ENCODE peak calls at places on chromosome 15, in nine cellular contexts. U, X, Q, T, A, L, W, Y and J are unnamed samples.

GRCh38 chr15:25178835-25179672 is 224.3 kb downstream of the SNRPN start:
- DNase-seq in L (no peak), Q (no peak), X (peak), U (no peak), A (no peak), T (no peak), Y (peak), W (no peak), J (peak)

GRCh38 chr15:64951777-64952418 is 37.8 kb downstream of the SPG21 start:
- DNase-seq in A (no peak), X (no peak), W (no peak), L (no peak), T (no peak), Q (no peak), Y (no peak), U (no peak), J (no peak)

GRCh38 chr15:33735637-33736247 is 232.6 kb upstream of the CHRM5 start:
- DNase-seq in U (no peak), X (no peak), A (peak), L (peak), Y (no peak), W (no peak), T (no peak), Q (peak), J (no peak)

GRCh38 chr15:59516655-59517461 is 78.9 kb downstream of the FAM81A start:
- DNase-seq in U (no peak), T (peak), L (no peak), X (no peak), A (no peak), W (no peak), Q (no peak), Y (no peak), J (no peak)

GRCh38 chr15:98160236-98160635 is 199.7 kb downstream of the ARRDC4 start:
- DNase-seq in X (no peak), W (no peak), Y (peak), U (no peak), T (peak), L (no peak), A (no peak), Q (no peak), J (peak)

GRCh38 chr15:91311986-91312385 is 211.9 kb downstream of the SV2B start:
- DNase-seq in Q (no peak), X (no peak), A (no peak), W (no peak), L (no peak), Y (no peak), T (no peak), U (no peak), J (no peak)

GRCh38 chr15:83973816-83974215 is 261.8 kb upstream of the GOLGA6L4 start:
- DNase-seq in Q (no peak), T (peak), Y (no peak), X (no peak), A (peak), L (peak), W (no peak), U (no peak), J (no peak)

GRCh38 chr15:73926191-73927002 is at the start of gene LOXL1:
- DNase-seq in U (peak), W (peak), L (peak), X (peak), Y (peak), Q (peak), T (no peak), A (peak), J (no peak)

GRCh38 chr15:63448261-63448660 is 56.1 kb upstream of the USP3 start:
- DNase-seq in L (no peak), Q (no peak), U (no peak), W (no peak), Y (peak), X (no peak), T (no peak), A (no peak), J (no peak)

GRCh38 chr15:52529289-52529929 is 729 bp upstream of the MYO5A start:
- DNase-seq in X (no peak), U (no peak), W (no peak), T (no peak), Q (peak), L (no peak), Y (no peak), A (no peak), J (no peak)

GRCh38 chr15:74961616-74962015 is 5.0 kb upstream of the RPP25 start:
- DNase-seq in Q (no peak), U (no peak), Y (no peak), A (no peak), W (no peak), L (no peak), T (no peak), X (no peak), J (no peak)

GRCh38 chr15:41904487-41905359 is 10.9 kb upstream of the SPTBN5 start:
- DNase-seq in X (no peak), T (peak), L (peak), Y (peak), Q (peak), W (no peak), A (peak), U (no peak), J (peak)

GRCh38 chr15:55914446-55914845 is 79.0 kb downstream of the NEDD4 start:
- DNase-seq in L (no peak), Y (no peak), T (no peak), A (no peak), U (no peak), X (no peak), W (no peak), Q (no peak), J (no peak)

GRCh38 chr15:70892912-70893560 is 410 bp downstream of the LRRC49 start:
- DNase-seq in U (no peak), Y (peak), T (no peak), W (no peak), X (no peak), A (peak), Q (no peak), L (peak), J (no peak)

GRCh38 chr15:70328137-70329115 is 230.7 kb upstream of the TLE3 start:
- DNase-seq in T (no peak), L (peak), W (peak), X (no peak), A (peak), Y (no peak), Q (no peak), U (peak), J (no peak)

GRCh38 chr15:74937226-74937601 is 659 bp downstream of the COX5A start:
- DNase-seq in W (no peak), Y (no peak), U (no peak), T (no peak), X (no peak), Q (no peak), A (no peak), L (no peak), J (no peak)

GRCh38 chr15:88574646-88575045 is 28.2 kb upstream of the DET1 start:
- DNase-seq in T (no peak), X (no peak), U (no peak), A (no peak), Y (no peak), L (no peak), Q (no peak), W (no peak), J (no peak)

GRCh38 chr15:82570721-82571519 is 30.7 kb upstream of the RPS17 start:
- DNase-seq in L (peak), U (no peak), X (no peak), W (no peak), A (peak), Y (no peak), T (no peak), Q (no peak), J (no peak)

GRCh38 chr15:26874774-26875475 is 8.1 kb downstream of the GABRA5 start:
- DNase-seq in L (no peak), Y (no peak), X (no peak), W (no peak), Q (no peak), U (no peak), A (no peak), T (no peak), J (no peak)

GRCh38 chr15:89093509-89093908 is 5.3 kb downstream of the ABHD2 start:
- DNase-seq in X (no peak), Y (no peak), W (no peak), L (no peak), Q (no peak), U (no peak), A (no peak), T (no peak), J (no peak)

GRCh38 chr15:78065284-78065872 is 12.1 kb downstream of the TBC1D2B start:
- DNase-seq in W (peak), Y (peak), Q (no peak), T (no peak), X (peak), U (peak), L (peak), A (peak), J (no peak)

GRCh38 chr15:80494311-80494710 is 90.1 kb downstream of the ARNT2 start:
- DNase-seq in A (peak), U (no peak), T (no peak), Q (no peak), Y (no peak), W (no peak), L (peak), X (no peak), J (no peak)

GRCh38 chr15:70127288-70127746 is 29.6 kb upstream of the TLE3 start:
- DNase-seq in L (peak), Y (no peak), A (no peak), U (no peak), Q (peak), X (no peak), T (no peak), W (peak), J (no peak)

GRCh38 chr15:64928626-64929220 is 17.0 kb downstream of the ANKDD1A start:
- DNase-seq in Q (no peak), X (no peak), T (no peak), A (no peak), U (no peak), Y (no peak), W (no peak), L (no peak), J (no peak)

GRCh38 chr15:83698294-83698693 is 44.4 kb downstream of the ADAMTSL3 start:
- DNase-seq in T (no peak), W (no peak), L (peak), A (peak), U (peak), X (peak), Q (no peak), Y (no peak), J (no peak)

GRCh38 chr15:92383528-92384326 is 10.0 kb upstream of the ST8SIA2 start:
- DNase-seq in A (peak), W (no peak), Y (no peak), U (no peak), X (no peak), Q (peak), T (peak), L (peak), J (no peak)
- TF ChIP-seq CTCF in A (peak), W (peak), Y (peak), U (no peak), X (peak), Q (peak), T (peak), L (peak), J (peak)

GRCh38 chr15:85579957-85580694 is 199.7 kb downstream of the AKAP13 start:
- DNase-seq in X (peak), Y (peak), U (peak), Q (no peak), L (peak), A (no peak), W (no peak), T (no peak), J (no peak)
- TF ChIP-seq CTCF in X (no peak), Y (no peak), U (no peak), Q (no peak), L (no peak), A (no peak), W (no peak), T (peak), J (no peak)

GRCh38 chr15:23648920-23649515 is 1.4 kb upstream of the MAGEL2 start:
- DNase-seq in X (no peak), T (no peak), W (no peak), A (no peak), Y (no peak), L (peak), Q (peak), U (no peak), J (no peak)
- TF ChIP-seq CTCF in X (peak), T (peak), W (peak), A (peak), Y (peak), L (peak), Q (peak), U (no peak), J (no peak)

GRCh38 chr15:68051109-68051508 is 3.0 kb upstream of the PIAS1 start:
- DNase-seq in W (no peak), T (no peak), A (no peak), Y (no peak), X (no peak), U (no peak), L (no peak), Q (no peak), J (no peak)
- TF ChIP-seq CTCF in W (no peak), T (peak), A (no peak), Y (no peak), X (no peak), U (no peak), L (no peak), Q (no peak), J (no peak)

GRCh38 chr15:43067717-43068461 is 37.9 kb downstream of the UBR1 start:
- DNase-seq in L (peak), U (no peak), Y (no peak), T (peak), A (peak), W (no peak), Q (peak), X (no peak), J (no peak)
- TF ChIP-seq CTCF in L (no peak), U (no peak), Y (no peak), T (no peak), A (no peak), W (no peak), Q (no peak), X (no peak), J (no peak)

DNA sequence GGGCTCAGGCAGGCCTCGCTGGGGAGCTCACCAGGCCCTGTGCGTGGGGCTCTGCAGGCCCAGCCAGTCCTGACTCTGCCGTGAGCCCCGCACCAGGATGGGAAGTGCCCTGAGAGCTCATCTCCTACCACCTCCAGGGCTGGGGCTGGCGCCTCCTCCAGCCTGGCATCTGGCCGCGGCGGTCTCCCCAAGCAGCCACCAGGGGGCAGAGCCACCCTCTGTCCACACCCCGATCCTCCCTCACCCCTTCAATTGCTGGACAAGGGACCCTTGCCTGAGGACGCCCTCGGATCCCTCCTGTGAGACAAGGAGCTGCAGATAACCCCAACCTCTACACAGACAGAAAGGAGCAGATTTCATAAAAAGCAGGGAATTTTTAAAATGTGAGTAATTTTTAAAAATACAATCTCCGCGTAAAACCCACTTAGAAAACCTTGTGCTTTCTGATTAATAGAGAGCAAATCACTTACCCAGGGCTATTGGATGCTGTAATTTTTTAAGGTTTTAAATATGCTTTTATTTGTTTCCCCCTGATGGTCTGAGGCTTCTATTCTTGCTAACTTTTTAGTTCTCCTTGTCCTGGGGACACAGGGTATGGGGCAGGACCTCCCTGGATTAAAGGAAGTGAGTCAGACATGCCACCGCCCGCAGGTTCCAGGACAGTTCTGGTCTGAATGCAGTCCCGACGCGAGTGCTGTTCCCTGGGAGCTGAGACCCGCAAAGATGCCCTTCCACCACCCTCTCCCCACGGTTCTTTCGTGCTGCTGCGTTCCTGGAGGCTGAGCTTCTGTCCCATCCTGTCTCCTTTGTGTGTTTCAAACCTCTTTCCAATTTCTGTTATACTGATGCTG is 52.3 kb upstream of the CHRNA7 start:
- DNase-seq in W (no peak), Y (peak), T (no peak), L (peak), Q (peak), U (no peak), A (peak), X (no peak), J (peak)
- TF ChIP-seq CTCF in W (peak), Y (peak), T (peak), L (peak), Q (peak), U (peak), A (peak), X (peak), J (peak)

GRCh38 chr15:40098489-40099261 is 10.0 kb downstream of the BMF start:
- DNase-seq in Q (no peak), A (peak), X (peak), L (peak), Y (peak), W (no peak), T (peak), U (peak), J (peak)
- TF ChIP-seq CTCF in Q (no peak), A (no peak), X (no peak), L (no peak), Y (no peak), W (no peak), T (no peak), U (no peak), J (no peak)

GRCh38 chr15:90231028-90232017 is 2.4 kb downstream of the CIB1 start:
- DNase-seq in U (no peak), Q (no peak), T (no peak), L (no peak), A (no peak), W (no peak), Y (peak), X (peak), J (peak)

GRCh38 chr15:90233701-90234518 is at the start of the genes CIB1 and GDPGP1:
- DNase-seq in T (peak), A (peak), Y (peak), U (peak), Q (peak), X (peak), W (peak), L (peak), J (peak)

GRCh38 chr15:90234519-90234988 is 545 bp downstream of the GDPGP1 start:
- DNase-seq in Q (no peak), W (no peak), U (no peak), X (no peak), A (peak), T (no peak), L (peak), Y (no peak), J (no peak)

GRCh38 chr15:90232196-90232595 is 1.5 kb downstream of the CIB1 start:
- DNase-seq in Q (no peak), Y (no peak), X (no peak), W (no peak), L (peak), T (no peak), U (no peak), A (no peak), J (no peak)

GRCh38 chr15:90232941-90233700 is 620 bp downstream of the CIB1 start:
- DNase-seq in A (peak), L (peak), Y (peak), X (peak), T (no peak), Q (peak), W (no peak), U (no peak), J (no peak)
- TF ChIP-seq CTCF in A (peak), L (peak), Y (peak), X (peak), T (peak), Q (peak), W (peak), U (peak), J (no peak)